ENCODE peak calls at places on chromosomes 12 and 14, in eight cellular contexts. K, T, U, J, Y, D, C and H are unnamed samples.

GRCh38 chr12:13041224-13041623 is 3.0 kb upstream of the FAM234B start:
- DNase-seq in K (no peak), T (no peak), U (no peak), J (no peak), Y (no peak), D (no peak), C (no peak), H (no peak)

GRCh38 chr12:47736877-47737676 is 11.8 kb upstream of the ENDOU start:
- DNase-seq in K (peak; percentile 73), T (no peak), U (no peak), J (no peak), Y (no peak), D (peak; percentile 90), C (no peak), H (no peak)

GRCh38 chr14:39467889-39468524 is 35.8 kb upstream of the FBXO33 start:
- DNase-seq in K (peak; percentile 43), T (peak; percentile 28), U (peak; percentile 37), J (no peak), Y (no peak), D (no peak), C (peak; percentile 6), H (no peak)

GRCh38 chr12:62933220-62933870 is 1.6 kb downstream of the PPM1H start:
- DNase-seq in K (no peak), T (no peak), U (no peak), J (no peak), Y (no peak), D (peak; percentile 25), C (no peak), H (no peak)

GRCh38 chr14:63563370-63564026 is 20.3 kb upstream of the PPP2R5E start:
- DNase-seq in K (peak; percentile 30), T (no peak), U (peak; percentile 67), J (no peak), Y (no peak), D (no peak), C (peak; percentile 60), H (no peak)

GRCh38 chr14:103185051-103186027 is 62.1 kb downstream of the TNFAIP2 start:
- DNase-seq in K (peak; percentile 38), T (peak; percentile 17), U (peak; percentile 77), J (no peak), Y (no peak), D (no peak), C (peak; percentile 49), H (no peak)

GRCh38 chr14:100109594-100109955 is 44.4 kb downstream of the EVL start:
- DNase-seq in K (no peak), T (no peak), U (no peak), J (no peak), Y (no peak), D (no peak), C (no peak), H (no peak)

GRCh38 chr12:27289414-27289813 is 43.2 kb upstream of the BMAL2 start:
- DNase-seq in K (peak; percentile 20), T (no peak), U (no peak), J (no peak), Y (no peak), D (no peak), C (no peak), H (no peak)

GRCh38 chr12:124597041-124597440 is 29.6 kb upstream of the NCOR2 start:
- DNase-seq in K (no peak), T (no peak), U (no peak), J (no peak), Y (no peak), D (no peak), C (no peak), H (no peak)

GRCh38 chr12:96383991-96384390 is 16.2 kb downstream of the CDK17 start:
- DNase-seq in K (no peak), T (no peak), U (peak; percentile 33), J (no peak), Y (no peak), D (no peak), C (no peak), H (no peak)

GRCh38 chr12:8609061-8609570 is 3.5 kb downstream of the AICDA start:
- DNase-seq in K (peak; percentile 47), T (no peak), U (peak; percentile 54), J (no peak), Y (no peak), D (no peak), C (peak; percentile 33), H (no peak)

GRCh38 chr14:96762650-96763049 is 34.5 kb upstream of the VRK1 start:
- DNase-seq in K (peak; percentile 58), T (peak; percentile 39), U (peak; percentile 86), J (no peak), Y (no peak), D (no peak), C (no peak), H (peak; percentile 25)

DNA sequence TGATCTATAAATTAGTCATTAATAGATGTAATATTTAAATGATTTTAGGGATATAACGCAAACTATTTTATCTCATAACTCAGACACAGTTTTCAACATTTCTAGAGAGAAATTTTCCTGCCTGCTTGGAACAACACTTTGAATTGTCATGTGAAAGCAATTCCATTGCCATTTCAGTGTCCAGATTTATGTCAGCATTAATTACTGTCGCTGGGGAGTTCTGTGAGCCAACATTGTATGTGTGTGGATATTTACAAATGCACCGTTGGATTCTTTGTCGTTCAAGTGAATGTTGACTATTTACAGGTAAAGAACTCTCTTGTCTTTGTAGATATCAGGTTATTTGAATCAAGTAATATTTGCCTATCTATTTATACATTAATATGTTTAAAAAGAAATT is 465.3 kb upstream of the RGS6 start:
- DNase-seq in K (no peak), T (no peak), U (no peak), J (no peak), Y (no peak), D (no peak), C (no peak), H (no peak)
- TF ChIP-seq CTCF in K (no peak), T (no peak), U (no peak), J (no peak), Y (no peak), D (no peak), C (no peak), H (no peak)

DNA sequence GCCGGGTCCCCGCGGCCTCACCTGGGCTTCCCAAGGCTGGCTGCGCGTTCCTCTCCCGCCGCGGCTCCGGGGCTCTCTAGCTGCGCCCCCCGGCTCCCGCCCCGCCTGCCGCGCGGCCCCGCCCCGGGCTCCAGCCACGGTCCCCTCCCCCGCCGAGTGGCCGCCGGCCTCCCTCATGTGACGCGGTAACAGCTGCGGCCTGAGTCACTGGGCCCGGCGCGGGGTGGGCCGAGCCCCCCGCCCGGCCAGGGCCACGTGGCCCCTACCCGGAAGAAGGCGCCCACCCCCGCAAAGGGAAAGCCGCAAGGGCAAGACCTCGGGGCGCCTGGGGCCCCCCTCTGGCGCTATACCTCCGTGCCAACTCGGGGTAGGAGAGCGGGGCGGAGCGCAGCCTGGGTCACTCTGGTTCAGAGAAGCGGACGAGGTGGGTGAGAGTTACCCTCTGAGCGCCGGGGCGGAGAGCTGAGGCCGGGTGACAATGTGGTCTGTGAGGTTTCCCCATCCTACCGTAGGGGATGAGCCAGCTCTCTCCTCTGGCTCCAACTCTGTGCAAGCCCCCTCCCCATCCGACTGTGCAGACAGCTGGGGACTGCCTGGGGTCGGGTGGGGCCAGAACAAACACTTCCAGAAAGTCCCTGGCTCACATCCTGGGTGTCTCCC is at the start of gene CD63:
- DNase-seq in K (peak; percentile 88), T (peak; percentile 62), U (peak; percentile 68), J (peak; percentile 80), Y (no peak), D (peak; percentile 94), C (peak; percentile 80), H (no peak)
- TF ChIP-seq CTCF in K (no peak), T (no peak), U (no peak), J (no peak), Y (no peak), D (no peak), C (no peak), H (no peak)

DNA sequence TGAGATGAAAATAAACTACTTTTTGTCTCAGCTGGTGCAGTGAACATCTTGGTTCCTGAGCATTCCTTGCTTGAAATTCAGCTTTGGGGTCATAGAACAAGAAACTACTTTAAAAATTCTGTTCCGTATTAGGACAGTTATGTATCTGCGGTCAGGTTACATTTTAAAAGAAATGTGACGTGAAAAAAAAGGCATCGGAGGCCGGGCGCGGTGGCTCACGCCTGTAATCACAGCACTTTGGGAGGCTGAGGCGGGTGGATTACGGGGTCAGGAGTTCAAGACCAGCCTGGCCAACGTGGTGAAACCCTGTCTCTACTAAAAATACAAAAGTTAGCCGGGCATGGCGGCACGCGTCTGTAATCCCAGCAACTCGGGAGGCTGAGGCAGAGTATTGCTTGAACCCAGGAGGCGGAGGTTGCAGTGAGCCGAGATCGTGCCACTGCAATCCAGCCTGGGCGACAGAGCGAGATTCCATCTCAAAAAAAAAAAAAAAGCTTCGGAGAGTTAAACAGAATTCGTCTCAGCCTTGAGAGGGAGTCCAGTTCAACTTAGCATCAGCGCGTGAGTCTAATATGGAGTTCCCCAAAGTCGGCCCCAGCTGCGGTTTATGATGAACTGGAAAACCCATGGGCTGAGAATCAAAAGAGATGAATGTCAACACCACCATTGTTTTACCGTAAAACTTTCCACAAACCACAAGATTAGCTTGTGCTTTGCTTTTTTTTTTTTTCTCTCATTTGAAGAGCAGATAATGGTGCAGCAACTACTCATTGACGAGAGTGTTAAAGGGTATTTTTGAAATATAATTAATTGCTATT is 2.1 kb upstream of the SLC2A13 start:
- DNase-seq in K (no peak), T (no peak), U (no peak), J (no peak), Y (no peak), D (no peak), C (no peak), H (no peak)
- TF ChIP-seq CTCF in K (no peak), T (no peak), U (no peak), J (peak; percentile 31), Y (peak; percentile 40), D (no peak), C (peak; percentile 26), H (no peak)

GRCh38 chr12:7352661-7353060 is 48.8 kb downstream of the ACSM4 start:
- DNase-seq in K (no peak), T (no peak), U (no peak), J (no peak), Y (no peak), D (no peak), C (no peak), H (no peak)
- TF ChIP-seq CTCF in K (no peak), T (no peak), U (no peak), J (no peak), Y (no peak), D (no peak), C (no peak), H (no peak)